ENCODE peak calls at places on chromosomes 5 and 9, in six cellular contexts. V, N, L, B, R and F are unnamed samples.

GRCh38 chr9:95224371-95225015 is 93.0 kb downstream of the FANCC start:
- DNase-seq in R (no peak), L (no peak), V (no peak), B (no peak), N (no peak), F (no peak)

GRCh38 chr5:65126192-65126591 is 355.5 kb downstream of the ADAMTS6 start:
- DNase-seq in L (no peak), V (no peak), N (peak), B (no peak), R (no peak), F (no peak)

GRCh38 chr9:22514866-22515265 is 68.2 kb downstream of the DMRTA1 start:
- DNase-seq in N (no peak), R (no peak), L (no peak), V (no peak), B (no peak), F (no peak)

GRCh38 chr5:179553875-179554274 is 3.5 kb downstream of the RUFY1 start:
- DNase-seq in L (no peak), N (peak), V (no peak), B (no peak), R (peak), F (no peak)

GRCh38 chr5:150066436-150066835 is 19.9 kb downstream of the CSF1R start:
- DNase-seq in B (no peak), N (no peak), L (no peak), R (no peak), V (no peak), F (no peak)

GRCh38 chr9:109455391-109455790 is 42.7 kb downstream of the PTPN3 start:
- DNase-seq in V (no peak), R (no peak), B (no peak), N (no peak), L (no peak), F (no peak)

GRCh38 chr9:2181794-2182193 is 166.6 kb downstream of the SMARCA2 start:
- DNase-seq in V (no peak), N (no peak), L (no peak), R (peak), B (no peak), F (no peak)

GRCh38 chr9:35000535-35001284 is 11.2 kb downstream of the DNAJB5 start:
- DNase-seq in N (peak), V (no peak), R (peak), L (no peak), B (no peak), F (no peak)

GRCh38 chr5:181223729-181224389 is 778 bp downstream of the TRIM41 start:
- DNase-seq in V (no peak), R (peak), B (no peak), N (no peak), L (no peak), F (no peak)

GRCh38 chr9:21413089-21414023 is 4.4 kb downstream of the IFNA8 start:
- DNase-seq in N (no peak), R (no peak), L (peak), V (no peak), B (no peak), F (no peak)

GRCh38 chr5:127294829-127295228 is 4.2 kb downstream of the MEGF10 start:
- DNase-seq in B (no peak), L (no peak), R (no peak), V (no peak), N (no peak), F (no peak)

GRCh38 chr9:37953775-37954437 is 50.0 kb upstream of the SLC25A51 start:
- DNase-seq in L (no peak), N (peak), R (peak), B (peak), V (no peak), F (no peak)

GRCh38 chr9:135914921-135915320 is 7.6 kb upstream of the CAMSAP1 start:
- DNase-seq in B (no peak), N (peak), R (peak), V (no peak), L (no peak), F (no peak)

GRCh38 chr9:137593176-137593575 is 2.9 kb upstream of the ZMYND19 start:
- DNase-seq in R (no peak), B (no peak), V (no peak), N (no peak), L (no peak), F (no peak)

GRCh38 chr5:159441441-159441840 is 111.2 kb upstream of the IL12B start:
- DNase-seq in B (peak), R (no peak), V (no peak), N (no peak), L (peak), F (no peak)

GRCh38 chr5:139985290-139985689 is 57.8 kb downstream of the NRG2 start:
- DNase-seq in B (no peak), V (no peak), R (no peak), L (no peak), N (no peak), F (no peak)

GRCh38 chr9:133273819-133274218 is 1.2 kb downstream of the ABO start:
- DNase-seq in V (no peak), N (no peak), L (no peak), B (no peak), R (no peak), F (no peak)

GRCh38 chr5:31408814-31409213 is 123.1 kb downstream of the DROSHA start:
- DNase-seq in B (no peak), L (no peak), V (no peak), N (peak), R (peak), F (no peak)